ENCODE peak calls at places on chromosomes 2 and 18, in five cellular contexts. M, O, D, F and Z are unnamed samples.
A peak's percentile ranks its signal among the peaks of the same experiment; 100 is the strongest.

GRCh38 chr2:222568866-222569265 is 87.0 kb downstream of the FARSB start:
- DNase-seq in F (peak; percentile 54), D (no peak), O (no peak), M (peak; percentile 80), Z (no peak)

GRCh38 chr2:225288986-225289385 is 110.5 kb upstream of the NYAP2 start:
- DNase-seq in D (no peak), O (no peak), M (no peak), F (no peak), Z (no peak)

GRCh38 chr18:23943903-23944624 is 70.5 kb upstream of the TTC39C start:
- DNase-seq in O (no peak), F (no peak), D (no peak), M (peak; percentile 82), Z (no peak)

GRCh38 chr2:101356486-101356885 is 30.8 kb downstream of the CREG2 start:
- DNase-seq in M (peak; percentile 41), O (no peak), F (no peak), D (no peak), Z (no peak)

GRCh38 chr2:26141145-26141769 is 31.6 kb upstream of the GAREM2 start:
- DNase-seq in F (no peak), D (no peak), M (no peak), O (no peak), Z (no peak)

GRCh38 chr2:171762879-171763573 is 75.8 kb downstream of the DYNC1I2 start:
- DNase-seq in O (no peak), M (peak; percentile 39), D (no peak), F (no peak), Z (peak; percentile 5)

GRCh38 chr2:233953106-233953801 is 36.1 kb downstream of the TRPM8 start:
- DNase-seq in D (no peak), F (no peak), M (no peak), O (no peak), Z (no peak)

GRCh38 chr2:205665791-205666190 is 16.5 kb upstream of the NRP2 start:
- DNase-seq in M (no peak), D (no peak), F (no peak), O (no peak), Z (no peak)

GRCh38 chr2:235055891-235056516 is 104.2 kb downstream of the SH3BP4 start:
- DNase-seq in D (no peak), F (peak; percentile 42), O (peak; percentile 58), M (peak; percentile 48), Z (no peak)

GRCh38 chr2:85169581-85169980 is 36.4 kb downstream of the TCF7L1 start:
- DNase-seq in O (no peak), M (no peak), F (no peak), D (no peak), Z (no peak)

GRCh38 chr2:237011196-237011595 is 74.5 kb upstream of the COPS8 start:
- DNase-seq in O (no peak), D (no peak), M (no peak), F (no peak), Z (no peak)

GRCh38 chr2:42050350-42051167 is 2.7 kb downstream of the PKDCC start:
- DNase-seq in O (no peak), M (peak; percentile 38), D (no peak), F (no peak), Z (no peak)
- H3K4me3 ChIP-seq in O (peak overlapping the region; percentile 69), M (peak overlapping the region; percentile 56), D (peak overlapping the region; percentile 34), F (no peak overlapping the region), Z (no peak overlapping the region)

GRCh38 chr2:48344441-48344756 is 185.6 kb upstream of the STON1 start:
- DNase-seq in D (no peak), F (no peak), O (no peak), M (no peak), Z (no peak)
- H3K4me3 ChIP-seq in D (no peak overlapping the region), F (peak overlapping the region; percentile 16), O (no peak overlapping the region), M (peak overlapping the region; percentile 46), Z (peak overlapping the region; percentile 14)

GRCh38 chr2:46943881-46944798 is 28.5 kb upstream of the MCFD2 start:
- DNase-seq in D (no peak), F (no peak), M (no peak), O (no peak), Z (no peak)
- H3K4me3 ChIP-seq in D (no peak overlapping the region), F (no peak overlapping the region), M (no peak overlapping the region), O (no peak overlapping the region), Z (no peak overlapping the region)

DNA sequence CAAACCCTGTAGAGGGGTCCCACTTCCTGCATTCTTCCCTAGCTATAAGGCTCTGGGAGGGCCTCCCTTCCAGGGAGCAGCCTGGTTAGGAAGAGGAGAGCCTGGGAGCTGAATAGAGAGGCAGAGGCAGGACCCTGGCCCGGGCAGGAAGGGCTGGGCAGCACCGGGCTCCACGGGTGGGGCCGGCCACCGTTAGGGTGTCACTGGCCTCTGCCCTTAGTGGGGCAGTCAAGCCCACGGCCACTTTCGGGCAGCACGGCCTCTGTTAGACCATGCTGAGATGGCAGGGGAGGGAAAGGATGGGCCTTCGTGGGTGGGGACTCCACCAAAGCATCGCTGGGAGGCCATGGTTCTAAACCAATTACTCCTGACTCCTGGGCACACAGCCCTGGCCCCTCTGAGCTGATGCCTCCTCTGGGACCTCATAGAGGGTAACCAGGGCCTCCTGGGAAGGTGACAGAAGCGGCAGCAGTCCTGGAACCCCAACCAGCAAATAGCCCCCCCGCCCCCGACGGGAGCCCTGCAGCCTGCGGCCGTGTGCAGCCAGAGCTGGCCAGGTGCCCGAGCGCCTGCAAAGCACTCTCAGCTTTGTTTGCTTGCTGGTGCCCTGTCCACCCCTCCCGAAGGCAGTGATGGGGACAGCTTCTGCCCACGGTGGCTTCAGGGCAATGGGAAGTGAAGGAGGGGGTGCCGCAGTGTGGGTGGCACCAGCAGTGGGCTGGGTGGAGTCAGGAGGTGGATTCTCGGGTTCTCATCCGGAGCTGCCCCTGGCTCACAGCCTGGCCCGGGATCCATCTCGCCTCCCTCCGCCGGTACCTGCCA is 16.3 kb upstream of the HPCAL1 start:
- DNase-seq in D (no peak), F (peak; percentile 79), M (no peak), O (no peak), Z (no peak)
- H3K4me3 ChIP-seq in D (no peak overlapping the region), F (no peak overlapping the region), M (no peak overlapping the region), O (no peak overlapping the region), Z (no peak overlapping the region)

DNA sequence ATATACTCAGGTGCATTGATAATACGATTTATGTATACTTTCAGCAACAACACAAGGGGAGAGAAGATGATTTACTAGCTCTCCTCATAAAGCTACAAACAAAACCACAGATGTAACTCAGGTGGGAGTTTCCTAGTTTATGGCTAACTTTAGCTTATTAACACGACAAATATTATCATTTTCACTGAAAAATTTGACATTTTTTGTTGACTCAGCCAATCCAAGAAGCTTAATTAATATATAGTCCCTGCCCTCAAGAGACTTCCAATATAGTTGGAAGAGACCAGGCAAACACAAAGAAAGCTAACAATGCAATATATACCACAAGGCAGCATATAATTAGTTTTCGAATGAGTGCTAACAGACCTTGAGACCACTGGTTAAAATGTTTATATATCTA is 786 bp downstream of the WDR12 start:
- DNase-seq in M (no peak), D (no peak), O (no peak), F (no peak), Z (no peak)
- H3K4me3 ChIP-seq in M (peak overlapping the region; percentile 99), D (peak overlapping the region; percentile 50), O (peak overlapping the region; percentile 90), F (peak overlapping the region; percentile 96), Z (peak overlapping the region; percentile 75)